ENCODE peak calls at places on chromosome 2, in four cellular contexts. One of them, this sample, is unnamed.

GRCh38 chr2:49369650-49370049 is 215.3 kb upstream of the FSHR start:
- DNase-seq in fibroblast of the aortic adventitia: no peak
- DNase-seq in AG04449: no peak
- DNase-seq in kidney epithelial cell: no peak
- DNase-seq in this sample: no peak

GRCh38 chr2:231000211-231000904 is 4.4 kb downstream of the SPATA3 start:
- DNase-seq in fibroblast of the aortic adventitia: no peak
- DNase-seq in AG04449: no peak
- DNase-seq in kidney epithelial cell: no peak
- DNase-seq in this sample: no peak

GRCh38 chr2:173126819-173127218 is 51.2 kb downstream of the MAP3K20 start:
- DNase-seq in fibroblast of the aortic adventitia: no peak
- DNase-seq in AG04449: no peak
- DNase-seq in kidney epithelial cell: peak; percentile 10
- DNase-seq in this sample: no peak

GRCh38 chr2:230700447-230700846 is 12.2 kb upstream of the CAB39 start:
- DNase-seq in fibroblast of the aortic adventitia: peak; percentile 51
- DNase-seq in AG04449: no peak
- DNase-seq in kidney epithelial cell: no peak
- DNase-seq in this sample: no peak

GRCh38 chr2:99636432-99637034 is 146.7 kb upstream of the REV1 start:
- DNase-seq in fibroblast of the aortic adventitia: no peak
- DNase-seq in AG04449: no peak
- DNase-seq in kidney epithelial cell: no peak
- DNase-seq in this sample: no peak

GRCh38 chr2:180128861-180129260 is 121.8 kb upstream of the CWC22 start:
- DNase-seq in fibroblast of the aortic adventitia: no peak
- DNase-seq in AG04449: no peak
- DNase-seq in kidney epithelial cell: no peak
- DNase-seq in this sample: no peak

GRCh38 chr2:232261776-232262175 is 116.8 kb upstream of the ALPP start:
- DNase-seq in fibroblast of the aortic adventitia: no peak
- DNase-seq in AG04449: no peak
- DNase-seq in kidney epithelial cell: no peak
- DNase-seq in this sample: no peak

GRCh38 chr2:208266641-208267335 is 733 bp downstream of the PIKFYVE start:
- DNase-seq in fibroblast of the aortic adventitia: peak; percentile 32
- DNase-seq in AG04449: no peak
- DNase-seq in kidney epithelial cell: no peak
- DNase-seq in this sample: no peak

GRCh38 chr2:174664084-174664759 is 66.6 kb upstream of the WIPF1 start:
- DNase-seq in fibroblast of the aortic adventitia: no peak
- DNase-seq in AG04449: no peak
- DNase-seq in kidney epithelial cell: no peak
- DNase-seq in this sample: no peak

GRCh38 chr2:171206422-171207115 is 45.9 kb upstream of the TLK1 start:
- DNase-seq in fibroblast of the aortic adventitia: no peak
- DNase-seq in AG04449: no peak
- DNase-seq in kidney epithelial cell: no peak
- DNase-seq in this sample: no peak

DNA sequence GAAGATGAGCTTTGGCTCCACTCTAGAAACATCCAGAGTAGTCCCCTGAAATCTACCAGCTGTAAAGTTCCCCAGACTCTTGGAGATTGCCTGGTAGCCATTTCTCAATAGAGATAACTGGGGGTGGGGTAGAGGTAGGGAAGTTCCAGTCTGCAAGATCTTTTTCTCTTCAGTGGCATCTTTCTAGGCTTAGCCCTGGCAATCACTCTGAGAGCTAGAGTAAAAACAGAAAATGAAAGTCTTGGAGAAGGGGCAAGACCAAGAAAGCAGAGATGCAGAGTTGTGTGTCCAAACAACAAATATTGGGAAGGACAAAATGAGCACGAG is 41.8 kb upstream of the LCLAT1 start:
- DNase-seq in fibroblast of the aortic adventitia: no peak
- DNase-seq in AG04449: no peak
- DNase-seq in kidney epithelial cell: no peak
- DNase-seq in this sample: no peak
- H3K4me3 ChIP-seq in fibroblast of the aortic adventitia: no peak overlapping the region
- H3K4me3 ChIP-seq in AG04449: no peak overlapping the region
- H3K4me3 ChIP-seq in kidney epithelial cell: no peak overlapping the region
- H3K4me3 ChIP-seq in this sample: no peak overlapping the region

DNA sequence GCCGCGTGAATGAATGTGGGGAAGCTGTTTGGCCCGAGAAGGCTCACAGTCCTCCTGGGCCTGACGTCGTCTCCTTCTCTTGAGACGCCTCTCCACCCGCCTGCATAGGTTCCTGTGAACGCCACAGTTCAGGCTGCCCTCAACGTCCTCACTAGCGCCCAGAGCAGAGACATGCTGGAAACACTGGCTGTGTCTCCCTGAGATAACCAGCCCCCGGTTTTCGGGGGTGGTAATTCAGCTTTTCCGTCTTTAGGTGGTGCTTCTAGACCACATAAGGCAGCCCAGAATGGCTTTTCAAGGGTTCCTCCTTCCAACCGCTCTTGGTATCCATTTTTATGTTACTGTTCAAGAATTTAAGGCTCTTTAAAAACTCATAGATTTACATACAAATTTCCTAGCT is 110.4 kb upstream of the PXDN start:
- DNase-seq in fibroblast of the aortic adventitia: peak; percentile 53
- DNase-seq in AG04449: no peak
- DNase-seq in kidney epithelial cell: no peak
- DNase-seq in this sample: no peak
- H3K4me3 ChIP-seq in fibroblast of the aortic adventitia: no peak overlapping the region
- H3K4me3 ChIP-seq in AG04449: no peak overlapping the region
- H3K4me3 ChIP-seq in kidney epithelial cell: no peak overlapping the region
- H3K4me3 ChIP-seq in this sample: no peak overlapping the region

GRCh38 chr2:191679818-191680600 is 2.1 kb downstream of the NABP1 start:
- DNase-seq in fibroblast of the aortic adventitia: peak; percentile 73
- DNase-seq in AG04449: no peak
- DNase-seq in kidney epithelial cell: peak; percentile 77
- DNase-seq in this sample: no peak
- H3K4me3 ChIP-seq in fibroblast of the aortic adventitia: peak overlapping the region; percentile 84
- H3K4me3 ChIP-seq in AG04449: peak overlapping the region; percentile 85
- H3K4me3 ChIP-seq in kidney epithelial cell: peak overlapping the region; percentile 25
- H3K4me3 ChIP-seq in this sample: peak overlapping the region; percentile 87

GRCh38 chr2:211373203-211373602 is 816.8 kb downstream of the CPS1 start:
- DNase-seq in fibroblast of the aortic adventitia: no peak
- DNase-seq in AG04449: no peak
- DNase-seq in kidney epithelial cell: no peak
- DNase-seq in this sample: no peak
- H3K4me3 ChIP-seq in fibroblast of the aortic adventitia: no peak overlapping the region
- H3K4me3 ChIP-seq in AG04449: no peak overlapping the region
- H3K4me3 ChIP-seq in kidney epithelial cell: no peak overlapping the region
- H3K4me3 ChIP-seq in this sample: no peak overlapping the region

GRCh38 chr2:235494716-235495372 is 1.0 kb downstream of the AGAP1 start:
- DNase-seq in fibroblast of the aortic adventitia: peak; percentile 35
- DNase-seq in AG04449: no peak
- DNase-seq in kidney epithelial cell: no peak
- DNase-seq in this sample: peak; percentile 39
- H3K4me3 ChIP-seq in fibroblast of the aortic adventitia: peak overlapping the region; percentile 76
- H3K4me3 ChIP-seq in AG04449: peak overlapping the region; percentile 73
- H3K4me3 ChIP-seq in kidney epithelial cell: peak overlapping the region; percentile 72
- H3K4me3 ChIP-seq in this sample: peak overlapping the region; percentile 84

DNA sequence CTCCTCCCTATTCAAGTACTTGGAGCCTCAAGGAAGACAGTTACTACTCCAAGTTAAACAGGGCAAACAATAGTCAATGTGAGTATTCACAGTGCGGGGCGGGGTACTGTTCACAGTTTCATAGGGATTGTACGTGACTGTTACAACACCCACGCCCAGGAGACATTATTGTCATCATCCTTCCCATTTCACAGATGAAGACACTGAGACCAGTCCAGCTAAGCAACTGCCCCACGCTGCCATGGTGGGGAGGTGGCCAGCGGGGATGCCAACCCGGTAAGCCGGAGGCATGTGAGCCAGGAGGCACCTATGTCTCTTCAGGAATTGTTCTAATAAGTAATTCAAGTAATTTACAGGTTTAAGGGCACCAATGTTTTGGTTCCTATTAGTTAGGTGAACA is 982 bp downstream of the HJURP start:
- DNase-seq in fibroblast of the aortic adventitia: no peak
- DNase-seq in AG04449: no peak
- DNase-seq in kidney epithelial cell: no peak
- DNase-seq in this sample: no peak
- H3K4me3 ChIP-seq in fibroblast of the aortic adventitia: peak overlapping the region; percentile 74
- H3K4me3 ChIP-seq in AG04449: peak overlapping the region; percentile 90
- H3K4me3 ChIP-seq in kidney epithelial cell: peak overlapping the region; percentile 96
- H3K4me3 ChIP-seq in this sample: peak overlapping the region; percentile 71

DNA sequence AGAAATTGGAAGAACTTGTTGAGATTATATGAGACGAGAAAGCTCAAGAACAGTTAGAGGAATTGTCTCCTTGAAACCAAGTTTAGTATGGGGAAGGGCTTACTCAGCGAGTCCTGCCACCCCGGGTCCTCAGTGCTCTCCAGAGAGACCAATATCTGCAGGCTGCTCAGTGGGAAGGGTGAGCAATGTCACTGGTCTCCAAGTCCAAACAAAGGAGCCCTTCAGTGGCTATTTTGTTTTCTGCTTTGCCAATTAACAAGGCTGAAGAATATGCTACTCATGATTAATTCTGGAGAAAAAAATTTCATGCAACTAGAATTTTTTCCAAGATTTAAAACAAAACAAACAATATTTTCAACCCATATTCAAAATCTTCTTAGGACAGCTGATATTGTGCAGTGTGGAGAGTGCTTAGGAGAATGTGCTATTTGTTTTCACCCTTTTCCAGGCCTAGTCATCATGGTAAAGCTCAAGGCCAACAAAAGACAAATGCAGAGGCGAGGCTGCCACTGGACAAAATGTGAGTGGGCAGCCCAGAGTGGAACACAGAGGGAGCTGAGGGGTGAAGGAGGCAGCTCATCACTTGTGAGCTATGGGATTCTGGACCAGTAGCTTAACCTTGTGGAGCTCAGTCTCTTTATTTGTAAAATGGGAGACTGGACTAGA is 83.8 kb upstream of the TMEM17 start:
- DNase-seq in fibroblast of the aortic adventitia: no peak
- DNase-seq in AG04449: no peak
- DNase-seq in kidney epithelial cell: no peak
- DNase-seq in this sample: no peak
- H3K4me3 ChIP-seq in fibroblast of the aortic adventitia: no peak overlapping the region
- H3K4me3 ChIP-seq in AG04449: no peak overlapping the region
- H3K4me3 ChIP-seq in kidney epithelial cell: no peak overlapping the region
- H3K4me3 ChIP-seq in this sample: no peak overlapping the region

DNA sequence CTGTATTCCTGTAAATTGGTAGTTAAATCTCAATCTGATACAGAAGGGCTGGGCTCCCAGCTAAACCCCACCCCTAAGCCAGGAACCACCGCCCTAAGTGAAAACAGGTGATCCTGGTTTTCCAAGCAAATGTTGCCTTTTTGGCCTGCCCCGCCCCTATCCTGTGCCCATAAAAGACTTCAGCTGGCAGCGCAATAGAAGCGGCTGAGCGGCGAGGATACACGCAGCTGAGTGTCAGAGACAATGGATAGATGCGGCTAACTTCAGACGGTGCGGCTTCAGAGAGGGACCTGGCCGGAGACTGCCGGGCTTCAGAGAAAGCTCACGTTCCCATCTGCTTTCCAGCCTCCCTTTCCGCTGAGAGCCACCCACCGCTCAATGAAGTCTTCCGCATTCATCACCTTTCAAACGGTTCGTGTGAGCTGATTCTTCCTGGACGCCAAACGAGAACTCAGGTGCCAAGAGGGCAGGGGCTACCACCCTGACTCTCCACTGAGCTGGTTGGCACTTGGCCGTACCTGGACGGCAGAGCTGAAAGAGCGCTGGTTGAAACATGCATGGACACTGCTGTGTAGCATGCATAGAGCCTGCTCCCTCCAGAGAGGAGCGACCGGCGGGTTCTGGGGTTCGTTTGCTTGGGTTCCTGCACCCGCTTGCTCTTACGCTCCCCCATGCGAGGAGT is 49.5 kb upstream of the POLE4 start:
- DNase-seq in fibroblast of the aortic adventitia: peak; percentile 18
- DNase-seq in AG04449: no peak
- DNase-seq in kidney epithelial cell: no peak
- DNase-seq in this sample: peak; percentile 44
- H3K4me3 ChIP-seq in fibroblast of the aortic adventitia: peak overlapping the region; percentile 22
- H3K4me3 ChIP-seq in AG04449: peak overlapping the region; percentile 25
- H3K4me3 ChIP-seq in kidney epithelial cell: no peak overlapping the region
- H3K4me3 ChIP-seq in this sample: no peak overlapping the region

GRCh38 chr2:91442246-91442905 is 2750.9 kb downstream of the RPIA start:
- DNase-seq in fibroblast of the aortic adventitia: no peak
- DNase-seq in AG04449: no peak
- DNase-seq in kidney epithelial cell: no peak
- DNase-seq in this sample: no peak
- H3K4me3 ChIP-seq in fibroblast of the aortic adventitia: peak overlapping the region; percentile 44
- H3K4me3 ChIP-seq in AG04449: peak overlapping the region; percentile 30
- H3K4me3 ChIP-seq in kidney epithelial cell: peak overlapping the region; percentile 12
- H3K4me3 ChIP-seq in this sample: peak overlapping the region; percentile 26

DNA sequence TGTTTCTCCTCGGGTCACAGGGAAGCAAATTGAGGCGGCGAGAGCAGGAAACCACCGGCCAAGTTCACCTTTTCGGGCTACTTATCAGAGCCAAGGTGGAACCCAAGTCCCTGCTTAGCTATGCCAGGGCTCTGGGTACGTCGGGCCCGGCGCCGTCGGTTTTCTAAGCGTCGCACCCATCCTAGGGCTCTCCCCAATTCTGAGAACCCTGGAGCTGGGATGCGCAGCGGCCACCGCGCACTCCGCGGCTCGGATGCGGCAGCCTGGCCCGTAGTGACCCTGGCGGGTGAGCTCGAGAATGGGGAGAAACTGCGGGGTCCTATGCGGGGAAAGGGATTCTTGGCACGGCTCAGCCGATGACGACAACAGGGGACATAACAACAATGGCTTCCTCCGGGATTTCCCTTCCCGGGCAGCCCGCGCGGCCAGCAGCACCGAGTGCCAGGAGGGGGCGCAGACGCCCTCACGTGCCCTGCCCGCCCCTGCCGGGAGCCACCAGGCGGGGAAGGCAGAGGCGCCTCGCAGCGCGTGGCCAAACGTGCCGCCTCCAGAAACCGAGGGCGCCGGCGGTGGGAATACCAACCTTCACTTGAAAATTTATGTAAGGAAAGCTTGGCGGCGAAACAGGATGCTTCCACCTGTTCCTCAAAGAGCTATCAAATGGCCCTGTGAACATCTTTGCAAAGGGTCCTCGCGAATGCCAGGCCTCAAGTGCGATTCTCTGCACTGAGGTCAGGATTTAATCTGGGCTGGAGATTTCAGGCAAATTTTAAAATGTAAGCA is 2.1 kb upstream of the SLC30A3 start:
- DNase-seq in fibroblast of the aortic adventitia: no peak
- DNase-seq in AG04449: no peak
- DNase-seq in kidney epithelial cell: no peak
- DNase-seq in this sample: peak; percentile 80
- H3K4me3 ChIP-seq in fibroblast of the aortic adventitia: no peak overlapping the region
- H3K4me3 ChIP-seq in AG04449: peak overlapping the region; percentile 43
- H3K4me3 ChIP-seq in kidney epithelial cell: peak overlapping the region; percentile 22
- H3K4me3 ChIP-seq in this sample: peak overlapping the region; percentile 50